ENCODE peak calls at places on chromosomes 1 and 21, in seven cellular contexts. One of them, this sample, is unnamed. For H3K36me3, the result is how much of the 10 kb centered on the place peaks cover.

GRCh38 chr1:219784660-219785391 is 143.5 kb downstream of the SLC30A10 start:
- DNase-seq in K562: no peak
- DNase-seq in HepG2: no peak
- DNase-seq in H1: no peak
- DNase-seq in HCT116: no peak
- DNase-seq in NT2/D1: no peak
- DNase-seq in GM12878: no peak
- DNase-seq in this sample: no peak

GRCh38 chr21:29174607-29175013 is 44.2 kb downstream of the MAP3K7CL start:
- DNase-seq in K562: no peak
- DNase-seq in HepG2: no peak
- DNase-seq in H1: no peak
- DNase-seq in HCT116: no peak
- DNase-seq in NT2/D1: no peak
- DNase-seq in GM12878: no peak
- DNase-seq in this sample: no peak

GRCh38 chr21:42093991-42094417 is 22.9 kb downstream of the UMODL1 start:
- DNase-seq in K562: no peak
- DNase-seq in HepG2: peak
- DNase-seq in H1: no peak
- DNase-seq in HCT116: no peak
- DNase-seq in NT2/D1: no peak
- DNase-seq in GM12878: no peak
- DNase-seq in this sample: no peak

GRCh38 chr1:201675143-201675542 is 136.2 kb downstream of the NAV1 start:
- DNase-seq in K562: no peak
- DNase-seq in HepG2: no peak
- DNase-seq in H1: no peak
- DNase-seq in HCT116: no peak
- DNase-seq in NT2/D1: no peak
- DNase-seq in GM12878: no peak
- DNase-seq in this sample: no peak

GRCh38 chr1:2213576-2214505 is 14.3 kb upstream of the SKI start:
- DNase-seq in K562: no peak
- DNase-seq in HepG2: no peak
- DNase-seq in H1: no peak
- DNase-seq in HCT116: no peak
- DNase-seq in NT2/D1: no peak
- DNase-seq in GM12878: no peak
- DNase-seq in this sample: no peak

GRCh38 chr21:35390013-35390776 is 341.1 kb upstream of the RUNX1 start:
- DNase-seq in K562: no peak
- DNase-seq in HepG2: no peak
- DNase-seq in H1: no peak
- DNase-seq in HCT116: no peak
- DNase-seq in NT2/D1: no peak
- DNase-seq in GM12878: no peak
- DNase-seq in this sample: peak

GRCh38 chr1:171807547-171807946 is 26.1 kb downstream of the METTL13 start:
- DNase-seq in K562: no peak
- DNase-seq in HepG2: no peak
- DNase-seq in H1: no peak
- DNase-seq in HCT116: no peak
- DNase-seq in NT2/D1: no peak
- DNase-seq in GM12878: no peak
- DNase-seq in this sample: no peak

GRCh38 chr1:224542783-224543440 is 73.2 kb upstream of the CNIH3 start:
- DNase-seq in K562: peak
- DNase-seq in HepG2: peak
- DNase-seq in H1: no peak
- DNase-seq in HCT116: peak
- DNase-seq in NT2/D1: peak
- DNase-seq in GM12878: no peak
- DNase-seq in this sample: no peak

GRCh38 chr1:69121708-69122107 is 446.0 kb upstream of the LRRC7 start:
- DNase-seq in K562: no peak
- DNase-seq in HepG2: no peak
- DNase-seq in H1: no peak
- DNase-seq in HCT116: no peak
- DNase-seq in NT2/D1: no peak
- DNase-seq in GM12878: no peak
- DNase-seq in this sample: no peak

GRCh38 chr1:20134995-20135394 is 4.1 kb upstream of the PLA2G2F start:
- DNase-seq in K562: no peak
- DNase-seq in HepG2: no peak
- DNase-seq in H1: no peak
- DNase-seq in HCT116: no peak
- DNase-seq in NT2/D1: no peak
- DNase-seq in GM12878: no peak
- DNase-seq in this sample: no peak

GRCh38 chr1:200211157-200211556 is 183.6 kb downstream of the NR5A2 start:
- DNase-seq in K562: no peak
- DNase-seq in HepG2: no peak
- DNase-seq in H1: no peak
- DNase-seq in HCT116: no peak
- DNase-seq in NT2/D1: no peak
- DNase-seq in GM12878: no peak
- DNase-seq in this sample: no peak

GRCh38 chr1:196372896-196373536 is 235.2 kb downstream of the KCNT2 start:
- DNase-seq in K562: peak
- DNase-seq in HepG2: peak
- DNase-seq in H1: no peak
- DNase-seq in HCT116: peak
- DNase-seq in NT2/D1: peak
- DNase-seq in GM12878: no peak
- DNase-seq in this sample: peak

GRCh38 chr1:12177999-12178441 is 11.2 kb downstream of the TNFRSF1B start:
- DNase-seq in K562: no peak
- DNase-seq in HepG2: no peak
- DNase-seq in H1: no peak
- DNase-seq in HCT116: peak
- DNase-seq in NT2/D1: no peak
- DNase-seq in GM12878: no peak
- DNase-seq in this sample: peak

GRCh38 chr1:52842643-52843310 is at the start of gene ZYG11A:
- DNase-seq in K562: peak
- DNase-seq in HepG2: peak
- DNase-seq in H1: peak
- DNase-seq in HCT116: no peak
- DNase-seq in NT2/D1: peak
- DNase-seq in GM12878: no peak
- DNase-seq in this sample: peak

GRCh38 chr1:184160942-184161698 is 109.6 kb downstream of the TSEN15 start:
- DNase-seq in K562: no peak
- DNase-seq in HepG2: no peak
- DNase-seq in H1: no peak
- DNase-seq in HCT116: no peak
- DNase-seq in NT2/D1: no peak
- DNase-seq in GM12878: peak
- DNase-seq in this sample: peak

GRCh38 chr1:193325771-193326170 is 139.4 kb upstream of the B3GALT2 start:
- DNase-seq in K562: no peak
- DNase-seq in HepG2: no peak
- DNase-seq in H1: no peak
- DNase-seq in HCT116: no peak
- DNase-seq in NT2/D1: no peak
- DNase-seq in GM12878: no peak
- DNase-seq in this sample: no peak

GRCh38 chr1:54311506-54311905 is 94.7 kb downstream of the SSBP3 start:
- DNase-seq in K562: no peak
- DNase-seq in HepG2: no peak
- DNase-seq in H1: no peak
- DNase-seq in HCT116: no peak
- DNase-seq in NT2/D1: no peak
- DNase-seq in GM12878: no peak
- DNase-seq in this sample: no peak

GRCh38 chr1:69126761-69127160 is 441.0 kb upstream of the LRRC7 start:
- DNase-seq in K562: no peak
- DNase-seq in HepG2: no peak
- DNase-seq in H1: no peak
- DNase-seq in HCT116: no peak
- DNase-seq in NT2/D1: no peak
- DNase-seq in GM12878: no peak
- DNase-seq in this sample: no peak

GRCh38 chr1:39898648-39899603 is 2.8 kb downstream of the MYCL start:
- DNase-seq in K562: peak
- DNase-seq in HepG2: peak
- DNase-seq in H1: peak
- DNase-seq in HCT116: peak
- DNase-seq in NT2/D1: peak
- DNase-seq in GM12878: no peak
- DNase-seq in this sample: peak

GRCh38 chr21:34962586-34963222 is 86.4 kb downstream of the RUNX1 start:
- DNase-seq in K562: no peak
- DNase-seq in HepG2: no peak
- DNase-seq in H1: no peak
- DNase-seq in HCT116: no peak
- DNase-seq in NT2/D1: no peak
- DNase-seq in GM12878: no peak
- DNase-seq in this sample: no peak

GRCh38 chr21:44317241-44317782 is 17.5 kb downstream of the PFKL start:
- DNase-seq in K562: no peak
- DNase-seq in HepG2: no peak
- DNase-seq in H1: no peak
- DNase-seq in HCT116: no peak
- DNase-seq in NT2/D1: no peak
- DNase-seq in GM12878: no peak
- DNase-seq in this sample: no peak

GRCh38 chr1:61170328-61171238 is 88.2 kb downstream of the NFIA start:
- DNase-seq in K562: peak
- DNase-seq in HepG2: no peak
- DNase-seq in H1: no peak
- DNase-seq in HCT116: peak
- DNase-seq in NT2/D1: no peak
- DNase-seq in GM12878: no peak
- DNase-seq in this sample: no peak

GRCh38 chr1:206836111-206836510 is 29.3 kb upstream of the IL20 start:
- DNase-seq in K562: no peak
- DNase-seq in HepG2: no peak
- DNase-seq in H1: no peak
- DNase-seq in HCT116: no peak
- DNase-seq in NT2/D1: no peak
- DNase-seq in GM12878: no peak
- DNase-seq in this sample: no peak

GRCh38 chr21:28867401-28867800 is 125.3 kb downstream of the LTN1 start:
- DNase-seq in K562: no peak
- DNase-seq in HepG2: no peak
- DNase-seq in H1: no peak
- DNase-seq in HCT116: no peak
- DNase-seq in NT2/D1: no peak
- DNase-seq in GM12878: no peak
- DNase-seq in this sample: no peak

GRCh38 chr1:66652556-66652955 is 99.7 kb upstream of the DYNLT5 start:
- DNase-seq in K562: no peak
- DNase-seq in HepG2: no peak
- DNase-seq in H1: no peak
- DNase-seq in HCT116: no peak
- DNase-seq in NT2/D1: peak
- DNase-seq in GM12878: no peak
- DNase-seq in this sample: no peak

GRCh38 chr1:23977187-23977853 is 2.8 kb downstream of the SRSF10 start:
- DNase-seq in K562: peak
- DNase-seq in HepG2: no peak
- DNase-seq in H1: no peak
- DNase-seq in HCT116: no peak
- DNase-seq in NT2/D1: no peak
- DNase-seq in GM12878: no peak
- DNase-seq in this sample: no peak

GRCh38 chr1:32779242-32779641 is 37.9 kb downstream of the YARS1 start:
- DNase-seq in K562: no peak
- DNase-seq in HepG2: no peak
- DNase-seq in H1: no peak
- DNase-seq in HCT116: no peak
- DNase-seq in NT2/D1: no peak
- DNase-seq in GM12878: no peak
- DNase-seq in this sample: no peak
- H3K36me3 ChIP-seq in K562: half or more
- H3K36me3 ChIP-seq in HepG2: half or more
- H3K36me3 ChIP-seq in H1: half or more
- H3K36me3 ChIP-seq in HCT116: under half
- H3K36me3 ChIP-seq in NT2/D1: half or more
- H3K36me3 ChIP-seq in GM12878: half or more
- H3K36me3 ChIP-seq in this sample: half or more

DNA sequence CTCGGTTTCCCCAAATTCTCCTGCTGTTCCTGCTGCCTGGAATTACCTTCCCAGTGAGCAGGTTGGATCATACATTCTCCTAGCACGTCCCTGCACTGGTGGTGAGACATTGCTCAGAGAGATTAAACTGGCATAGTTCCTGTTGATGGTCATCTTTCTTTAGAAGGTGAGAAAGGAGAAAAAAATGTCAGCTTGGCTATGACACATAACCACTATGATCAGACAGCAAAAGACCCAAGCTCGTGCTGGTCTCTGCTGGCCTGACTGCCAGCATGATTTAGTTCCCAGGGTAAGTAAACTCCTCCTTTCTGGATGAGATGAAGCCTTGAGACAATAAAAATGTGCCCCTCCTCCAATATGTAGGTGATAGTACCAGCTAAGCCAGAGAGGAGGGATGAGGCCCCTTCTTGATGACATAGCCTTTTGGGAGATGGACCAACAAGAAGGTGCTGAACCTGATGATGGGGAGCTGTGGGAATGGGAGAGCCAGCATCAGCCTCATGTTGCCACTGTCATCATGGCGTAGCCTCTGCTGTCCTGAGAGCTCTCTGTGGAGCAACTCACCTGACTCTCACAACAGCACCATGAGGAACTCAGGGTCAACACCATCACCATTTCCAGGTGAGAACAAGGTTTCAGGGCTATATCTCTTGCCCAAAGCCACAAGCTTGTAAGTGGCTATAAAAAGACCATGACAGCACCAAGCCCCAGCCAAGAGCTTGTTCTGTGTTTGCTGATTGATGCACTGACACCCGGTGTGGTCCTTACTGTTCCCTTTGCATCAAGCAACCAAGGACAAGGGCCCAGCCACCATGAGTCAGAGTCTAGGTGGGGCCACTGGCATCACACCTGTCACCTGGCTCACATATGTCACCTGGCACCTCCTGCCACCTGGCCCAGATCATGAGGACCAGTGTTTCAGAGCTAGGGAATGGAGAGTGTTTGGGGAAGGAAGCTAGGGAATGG is 200.0 kb downstream of the MATN1 start:
- DNase-seq in K562: no peak
- DNase-seq in HepG2: no peak
- DNase-seq in H1: peak
- DNase-seq in HCT116: peak
- DNase-seq in NT2/D1: no peak
- DNase-seq in GM12878: no peak
- DNase-seq in this sample: no peak
- TF ChIP-seq YY1 in K562: no peak
- TF ChIP-seq YY1 in HepG2: no peak
- TF ChIP-seq YY1 in H1: no peak
- TF ChIP-seq YY1 in HCT116: no peak
- TF ChIP-seq YY1 in NT2/D1: no peak
- TF ChIP-seq YY1 in GM12878: no peak
- TF ChIP-seq YY1 in this sample: no peak

GRCh38 chr1:150085406-150085805 is 17.8 kb downstream of the VPS45 start:
- DNase-seq in K562: no peak
- DNase-seq in HepG2: no peak
- DNase-seq in H1: no peak
- DNase-seq in HCT116: no peak
- DNase-seq in NT2/D1: no peak
- DNase-seq in GM12878: no peak
- DNase-seq in this sample: no peak
- H3K36me3 ChIP-seq in K562: half or more
- H3K36me3 ChIP-seq in HepG2: under half
- H3K36me3 ChIP-seq in H1: under half
- H3K36me3 ChIP-seq in HCT116: under half
- H3K36me3 ChIP-seq in NT2/D1: half or more
- H3K36me3 ChIP-seq in GM12878: under half
- H3K36me3 ChIP-seq in this sample: half or more

GRCh38 chr1:93613895-93614294 is 67.7 kb downstream of the BCAR3 start:
- DNase-seq in K562: no peak
- DNase-seq in HepG2: no peak
- DNase-seq in H1: no peak
- DNase-seq in HCT116: no peak
- DNase-seq in NT2/D1: no peak
- DNase-seq in GM12878: no peak
- DNase-seq in this sample: no peak
- TF ChIP-seq YY1 in K562: no peak
- TF ChIP-seq YY1 in HepG2: no peak
- TF ChIP-seq YY1 in H1: no peak
- TF ChIP-seq YY1 in HCT116: no peak
- TF ChIP-seq YY1 in NT2/D1: no peak
- TF ChIP-seq YY1 in GM12878: no peak
- TF ChIP-seq YY1 in this sample: no peak